ENCODE peak calls at places on chromosomes 4 and X, in nine cellular contexts. U is GM23338, T is uterus, S is neural progenitor cell, X is breast epithelium, W is dorsolateral prefrontal cortex, J is heart right ventricle, I is lower lobe of right lung, B is H9. N is an unnamed sample.
A peak's percentile ranks its signal among the peaks of the same experiment; 100 is the strongest.

GRCh38 chr4:11228575-11228974 is 200.1 kb downstream of the HS3ST1 start:
- DNase-seq in T (no peak), J (no peak), B (no peak), S (no peak), I (no peak), W (no peak), U (no peak), X (no peak), N (no peak)

GRCh38 chrX:13283512-13283911 is 36.3 kb downstream of the ATXN3L start:
- DNase-seq in U (peak; percentile 31), I (no peak), X (no peak), S (peak; percentile 40), B (peak; percentile 64), W (no peak), J (no peak), T (no peak), N (no peak)

GRCh38 chr4:65550500-65550899 is 119.8 kb downstream of the EPHA5 start:
- DNase-seq in W (no peak), X (no peak), U (no peak), T (no peak), B (no peak), J (no peak), I (no peak), S (no peak), N (no peak)

GRCh38 chr4:94758141-94758699 is 465 bp downstream of the BMPR1B start:
- DNase-seq in I (peak; percentile 62), S (peak; percentile 80), J (peak; percentile 27), U (peak; percentile 81), T (peak; percentile 25), W (no peak), B (peak; percentile 81), X (no peak), N (peak; percentile 37)

GRCh38 chr4:23874536-23874901 is 15.3 kb downstream of the PPARGC1A start:
- DNase-seq in X (no peak), S (no peak), I (no peak), B (no peak), T (no peak), W (no peak), U (no peak), J (no peak), N (peak; percentile 52)

GRCh38 chr4:55012363-55013255 is 112.8 kb downstream of the KDR start:
- DNase-seq in B (no peak), S (no peak), W (no peak), I (no peak), J (no peak), T (no peak), X (no peak), U (no peak), N (no peak)

GRCh38 chr4:10026485-10026884 is 5.2 kb upstream of the SLC2A9 start:
- DNase-seq in S (no peak), U (no peak), T (no peak), B (no peak), W (no peak), I (no peak), X (no peak), J (no peak), N (no peak)

GRCh38 chrX:345020-345925 is 26.7 kb upstream of the GTPBP6 start:
- DNase-seq in S (no peak), B (no peak), I (peak; percentile 32), J (no peak), U (no peak), W (peak; percentile 35), T (no peak), X (no peak), N (peak; percentile 15)

GRCh38 chr4:112766422-112766821 is 129.5 kb downstream of the LARP7 start:
- DNase-seq in S (peak; percentile 70), U (peak; percentile 77), X (no peak), I (no peak), J (no peak), B (no peak), W (no peak), T (no peak), N (no peak)

GRCh38 chr4:188714907-188715306 is 575.7 kb downstream of the TRIML1 start:
- DNase-seq in S (no peak), X (no peak), I (no peak), B (no peak), T (no peak), J (no peak), U (no peak), W (no peak), N (no peak)

GRCh38 chrX:39900788-39901170 is 197.0 kb downstream of the BCOR start:
- DNase-seq in T (no peak), J (no peak), W (no peak), U (peak; percentile 7), S (peak; percentile 36), B (no peak), X (no peak), I (no peak), N (no peak)

GRCh38 chr4:164876680-164877324 is at the start of gene APELA:
- DNase-seq in B (no peak), U (peak; percentile 74), I (no peak), X (no peak), J (no peak), W (no peak), S (peak; percentile 33), T (no peak), N (no peak)

GRCh38 chr4:188254211-188254610 is 115.0 kb downstream of the TRIML1 start:
- DNase-seq in U (no peak), W (no peak), I (no peak), J (no peak), X (no peak), S (no peak), B (no peak), T (no peak), N (no peak)

GRCh38 chr4:85686398-85686797 is 211.4 kb downstream of the ARHGAP24 start:
- DNase-seq in B (no peak), S (no peak), U (no peak), J (no peak), W (no peak), T (no peak), I (no peak), X (no peak), N (no peak)

DNA sequence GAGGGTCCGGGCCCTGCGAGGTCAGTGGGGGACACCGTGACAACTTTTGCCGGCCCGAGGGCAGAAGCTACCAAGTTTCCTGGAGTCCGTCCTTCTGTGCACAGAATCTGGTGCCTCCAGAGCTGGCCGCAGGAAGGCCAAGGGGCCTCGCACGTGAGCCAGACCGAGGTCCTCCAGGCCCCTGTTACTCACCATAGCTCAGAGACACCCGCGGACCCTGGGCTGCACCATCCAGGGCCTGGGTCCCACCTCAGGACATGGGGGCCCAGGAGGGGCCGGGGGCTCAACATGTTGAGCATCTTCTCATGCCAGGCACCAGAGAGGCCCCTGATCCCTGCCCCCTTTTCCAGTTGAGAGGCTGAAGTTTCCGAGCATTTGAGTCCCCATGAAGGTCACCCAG is 87.9 kb downstream of the HMX1 start:
- DNase-seq in S (no peak), X (no peak), I (no peak), T (no peak), U (no peak), B (no peak), W (no peak), J (no peak), N (no peak)
- H3K27me3 ChIP-seq in S (no peaks in the 10 kb centered on the region), X (no peaks in the 10 kb centered on the region), I (peaks cover 12% of the 10 kb centered on the region), T (no peaks in the 10 kb centered on the region), U (no peaks in the 10 kb centered on the region), B (no peaks in the 10 kb centered on the region), W (peaks cover 7% of the 10 kb centered on the region), J (peaks cover 27% of the 10 kb centered on the region), N (no peaks in the 10 kb centered on the region)

DNA sequence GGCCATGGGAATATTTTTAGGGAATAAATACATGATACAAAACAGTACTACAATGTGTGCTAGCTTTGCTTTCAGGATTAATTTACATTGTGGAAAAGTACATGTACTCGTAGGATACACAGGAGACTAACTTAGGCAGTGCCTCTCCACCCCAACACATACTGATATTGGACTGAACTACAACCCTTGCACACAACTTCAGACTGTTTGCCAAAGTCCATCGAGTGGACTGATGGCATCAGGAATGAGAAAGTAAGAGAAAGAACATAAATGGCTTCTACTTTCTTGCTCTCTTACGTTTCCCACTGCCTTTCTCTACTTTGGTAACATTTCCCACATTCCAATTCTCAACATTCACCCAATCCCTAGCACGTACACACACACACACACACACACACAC is 130.1 kb downstream of the RNF150 start:
- DNase-seq in J (no peak), T (no peak), W (no peak), X (no peak), I (no peak), B (no peak), S (no peak), U (no peak), N (no peak)
- H3K27me3 ChIP-seq in J (no peaks in the 10 kb centered on the region), T (no peaks in the 10 kb centered on the region), W (no peaks in the 10 kb centered on the region), X (no peaks in the 10 kb centered on the region), I (no peaks in the 10 kb centered on the region), B (no peaks in the 10 kb centered on the region), S (no peaks in the 10 kb centered on the region), U (no peaks in the 10 kb centered on the region), N (no peaks in the 10 kb centered on the region)

DNA sequence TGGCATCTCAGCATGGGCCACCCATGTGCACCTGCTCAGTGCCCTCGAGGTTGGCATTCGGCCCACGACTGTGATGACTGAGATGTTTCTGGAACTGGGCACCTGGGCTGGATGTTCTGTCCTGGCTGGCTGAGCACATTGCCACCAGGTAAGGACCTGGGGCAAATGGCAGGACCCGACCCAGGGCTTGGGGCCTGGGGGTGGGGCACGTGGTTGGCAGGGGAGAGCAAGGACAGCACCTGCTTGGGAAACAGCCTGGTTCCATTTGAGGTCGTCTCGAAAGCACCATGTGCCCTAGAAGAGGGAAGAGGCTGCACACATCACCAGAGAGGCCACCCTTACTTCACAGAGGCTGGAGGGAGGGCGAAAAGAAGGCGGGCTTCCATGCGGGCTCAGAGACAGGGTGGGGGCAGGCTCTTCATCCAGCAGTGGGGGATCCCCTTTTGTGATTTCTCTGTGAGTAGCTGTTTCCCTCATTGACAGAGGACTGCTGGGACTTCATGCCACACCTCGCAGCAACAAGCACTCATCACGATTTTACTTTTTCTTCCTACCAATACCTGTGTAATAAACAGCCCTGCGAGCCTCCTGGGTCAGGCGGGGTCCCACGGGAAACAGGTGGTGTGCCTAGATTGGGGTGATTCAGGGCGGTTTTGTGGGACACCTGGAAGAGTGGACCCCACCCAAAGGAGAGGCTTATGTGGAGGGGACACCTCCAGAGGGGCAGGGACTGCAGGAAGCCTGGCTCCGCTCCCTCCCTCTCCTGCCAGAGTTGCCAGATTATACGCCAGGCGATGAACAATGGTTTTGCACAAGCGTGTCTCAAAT is 12.0 kb downstream of the TMEM187 start:
- DNase-seq in T (no peak), X (no peak), U (no peak), B (no peak), J (no peak), S (no peak), W (no peak), I (no peak), N (no peak)
- H3K27me3 ChIP-seq in T (no peaks in the 10 kb centered on the region), X (no peaks in the 10 kb centered on the region), U (no peaks in the 10 kb centered on the region), B (no peaks in the 10 kb centered on the region), J (no peaks in the 10 kb centered on the region), S (no peaks in the 10 kb centered on the region), W (peaks cover 31% of the 10 kb centered on the region), I (no peaks in the 10 kb centered on the region), N (no peaks in the 10 kb centered on the region)

DNA sequence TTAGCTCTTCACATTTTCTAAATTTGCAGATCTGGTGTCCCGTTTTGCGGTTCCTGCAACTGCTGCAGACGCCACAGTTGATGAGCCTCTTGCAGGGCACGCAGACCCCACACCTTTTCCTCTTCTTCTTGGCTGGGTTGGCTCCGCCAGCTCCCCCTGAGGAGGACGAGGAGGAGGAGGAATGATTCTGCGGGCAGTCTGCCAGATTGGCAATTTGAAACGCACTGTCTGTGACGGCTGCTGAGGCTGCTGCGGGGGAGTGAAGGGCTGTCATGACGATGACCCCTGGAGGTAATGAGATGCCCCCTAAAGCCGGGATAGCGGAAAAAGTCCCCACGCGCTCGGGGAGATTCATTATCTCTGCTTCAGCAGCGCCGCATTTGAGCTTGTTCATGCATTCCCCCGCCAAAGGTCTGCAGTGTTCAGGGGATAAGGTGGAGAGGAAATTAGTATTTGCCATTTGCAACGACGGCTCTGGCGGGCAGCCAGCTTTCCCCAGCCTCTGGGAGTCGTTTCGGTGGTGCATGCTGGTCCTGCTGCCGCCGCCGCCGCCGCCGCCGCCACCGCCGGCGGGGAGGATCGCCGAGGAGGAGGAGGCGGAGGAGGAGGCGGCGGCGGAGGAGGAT is 3.8 kb downstream of the CXXC4 start:
- DNase-seq in U (peak; percentile 56), X (peak; percentile 75), S (peak; percentile 80), J (peak; percentile 85), I (peak; percentile 80), T (peak; percentile 78), B (peak; percentile 63), W (peak; percentile 65), N (peak; percentile 80)
- H3K27me3 ChIP-seq in U (peaks cover 35% of the 10 kb centered on the region), X (no peaks in the 10 kb centered on the region), S (no peaks in the 10 kb centered on the region), J (no peaks in the 10 kb centered on the region), I (peaks cover 14% of the 10 kb centered on the region), T (no peaks in the 10 kb centered on the region), B (no peaks in the 10 kb centered on the region), W (no peaks in the 10 kb centered on the region), N (no peaks in the 10 kb centered on the region)

N was measured in right lobe of liver.